ENCODE peak calls at places on chromosomes 11 and 22, in four cellular contexts. A is lower lobe of right lung; J is CD8-positive, alpha-beta T cell; I is H1. M is an unnamed sample. For H3K36me3, the result is how much of the 10 kb centered on the place peaks cover.

GRCh38 chr11:35911013-35911412 is 32.8 kb upstream of the LDLRAD3 start:
- DNase-seq in A (no peak), J (no peak), I (no peak), M (no peak)

GRCh38 chr22:37032134-37032534 is 12.6 kb downstream of the MPST start:
- DNase-seq in A (no peak), J (no peak), I (no peak), M (no peak)

GRCh38 chr11:1763336-1763795 is 361 bp downstream of the CTSD start:
- DNase-seq in A (no peak), J (no peak), I (no peak), M (no peak)

GRCh38 chr11:80993561-80993960 is 1552.7 kb upstream of the TENM4 start:
- DNase-seq in A (no peak), J (no peak), I (no peak), M (no peak)

GRCh38 chr11:83222499-83222898 is 29.0 kb downstream of the ANKRD42 start:
- DNase-seq in A (no peak), J (no peak), I (no peak), M (no peak)

GRCh38 chr22:48099671-48100070 is 1337.2 kb downstream of the TBC1D22A start:
- DNase-seq in A (no peak), J (no peak), I (no peak), M (no peak)

GRCh38 chr11:10742460-10743208 is 8.4 kb upstream of the CTR9 start:
- DNase-seq in A (no peak), J (peak), I (no peak), M (no peak)

GRCh38 chr22:40196628-40197027 is 18.9 kb downstream of the TNRC6B start:
- DNase-seq in A (no peak), J (no peak), I (no peak), M (no peak)

GRCh38 chr11:65493367-65494176 is 5.3 kb upstream of the MALAT1 start:
- DNase-seq in A (peak), J (no peak), I (no peak), M (no peak)

GRCh38 chr11:59117774-59118173 is 10.7 kb downstream of the FAM111B start:
- DNase-seq in A (no peak), J (no peak), I (no peak), M (no peak)

GRCh38 chr11:34840736-34841386 is 75.3 kb downstream of the APIP start:
- DNase-seq in A (no peak), J (no peak), I (no peak), M (no peak)

GRCh38 chr11:111206472-111206871 is 39.1 kb upstream of the POU2AF2 start:
- DNase-seq in A (no peak), J (no peak), I (no peak), M (no peak)

GRCh38 chr22:30249049-30250038 is 2.8 kb upstream of the LIF start:
- DNase-seq in A (no peak), J (no peak), I (no peak), M (no peak)

GRCh38 chr22:36775589-36775965 is 342 bp downstream of the IFT27 start:
- DNase-seq in A (peak), J (peak), I (peak), M (peak)

GRCh38 chr11:114128399-114128798 is 68.9 kb downstream of the ZBTB16 start:
- DNase-seq in A (no peak), J (no peak), I (no peak), M (no peak)

GRCh38 chr11:65850217-65851082 is 7.5 kb downstream of the CFL1 start:
- DNase-seq in A (no peak), J (no peak), I (no peak), M (no peak)

GRCh38 chr11:34028407-34028804 is 23.1 kb upstream of the CAPRIN1 start:
- DNase-seq in A (no peak), J (no peak), I (no peak), M (no peak)

GRCh38 chr22:50432131-50432870 is 42.5 kb downstream of the SBF1 start:
- DNase-seq in A (no peak), J (no peak), I (no peak), M (no peak)

GRCh38 chr22:19877626-19878339 is 23.1 kb upstream of the GNB1L start:
- DNase-seq in A (peak), J (no peak), I (peak), M (peak)

GRCh38 chr11:111105566-111105965 is 140.0 kb upstream of the POU2AF2 start:
- DNase-seq in A (no peak), J (no peak), I (no peak), M (no peak)

GRCh38 chr11:70194792-70195791 is 8.0 kb upstream of the FADD start:
- DNase-seq in A (peak), J (no peak), I (no peak), M (no peak)

GRCh38 chr11:30917859-30918478 is 331.8 kb upstream of the MPPED2 start:
- DNase-seq in A (no peak), J (no peak), I (no peak), M (no peak)

GRCh38 chr11:117647872-117648271 is 149.1 kb downstream of the DSCAML1 start:
- DNase-seq in A (no peak), J (no peak), I (no peak), M (no peak)

GRCh38 chr11:33936745-33937612 is 45.1 kb upstream of the LMO2 start:
- DNase-seq in A (no peak), J (no peak), I (no peak), M (no peak)

GRCh38 chr11:27995082-27995481 is 112.9 kb downstream of the KIF18A start:
- DNase-seq in A (no peak), J (no peak), I (no peak), M (no peak)

GRCh38 chr22:37503850-37504249 is 15.4 kb downstream of the CARD10 start:
- DNase-seq in A (no peak), J (no peak), I (no peak), M (no peak)

GRCh38 chr11:103536335-103536722 is 427.1 kb downstream of the DYNC2H1 start:
- DNase-seq in A (no peak), J (no peak), I (no peak), M (no peak)

GRCh38 chr22:41681616-41682015 is 7.1 kb downstream of the SNU13 start:
- DNase-seq in A (no peak), J (no peak), I (no peak), M (peak)

GRCh38 chr11:19723572-19724342 is 11.1 kb downstream of the NAV2 start:
- DNase-seq in A (peak), J (peak), I (no peak), M (no peak)

GRCh38 chr22:30572840-30573593 is 1.4 kb downstream of the GAL3ST1 start:
- DNase-seq in A (no peak), J (no peak), I (no peak), M (no peak)

GRCh38 chr22:45879552-45879949 is 97.4 kb downstream of the WNT7B start:
- DNase-seq in A (no peak), J (no peak), I (peak), M (peak)

GRCh38 chr22:27896251-27896650 is 22.8 kb downstream of the PITPNB start:
- DNase-seq in A (no peak), J (no peak), I (no peak), M (no peak)

GRCh38 chr22:19240813-19241592 is 50.5 kb downstream of the CLTCL1 start:
- DNase-seq in A (no peak), J (no peak), I (no peak), M (no peak)

GRCh38 chr22:46801331-46801811 is 38.9 kb downstream of the TBC1D22A start:
- DNase-seq in A (no peak), J (no peak), I (no peak), M (peak)

GRCh38 chr11:116874251-116874650 is 36.8 kb upstream of the APOA1 start:
- DNase-seq in A (no peak), J (no peak), I (no peak), M (no peak)

GRCh38 chr11:94528551-94528950 is 15.2 kb upstream of the FUT4 start:
- DNase-seq in A (no peak), J (no peak), I (no peak), M (no peak)

GRCh38 chr22:24108073-24108472 is 73.2 kb upstream of the SUSD2 start:
- DNase-seq in A (no peak), J (no peak), I (no peak), M (no peak)

GRCh38 chr22:24106385-24107381 is 74.6 kb upstream of the SUSD2 start:
- DNase-seq in A (peak), J (peak), I (peak), M (no peak)

GRCh38 chr22:24105661-24106060 is 75.6 kb upstream of the SUSD2 start:
- DNase-seq in A (peak), J (no peak), I (no peak), M (no peak)

GRCh38 chr22:24109649-24110048 is 71.6 kb upstream of the SUSD2 start:
- DNase-seq in A (no peak), J (no peak), I (no peak), M (no peak)

DNA sequence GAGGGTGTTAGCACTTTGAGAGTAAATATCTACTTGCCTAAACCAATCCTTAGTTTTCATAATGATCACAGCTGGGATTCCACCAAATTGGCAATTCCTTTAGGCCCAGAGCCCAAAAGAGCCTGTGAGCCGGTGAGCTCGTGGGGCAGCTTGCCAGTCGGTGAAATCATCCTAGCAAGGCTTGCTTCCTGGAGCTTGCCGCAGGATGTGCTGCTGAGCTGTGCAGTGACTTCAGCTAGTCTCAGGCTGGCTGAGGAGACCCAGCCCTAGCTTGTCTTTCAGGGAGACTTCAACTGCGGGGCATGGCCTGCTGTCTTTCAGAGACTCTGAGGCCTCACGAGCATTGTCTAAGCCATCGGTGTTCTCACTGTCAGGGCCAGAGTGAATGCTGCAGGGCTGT is 73.6 kb upstream of the SUSD2 start:
- DNase-seq in A (peak), J (no peak), I (no peak), M (no peak)
- TF ChIP-seq CTCF in A (no peak), J (no peak), I (no peak), M (no peak)

GRCh38 chr11:8801121-8801520 is 109.9 kb upstream of the AKIP1 start:
- DNase-seq in A (no peak), J (no peak), I (no peak), M (no peak)
- H3K27ac ChIP-seq in A (peak), J (no peak), I (no peak), M (peak)

GRCh38 chr22:33562484-33562883 is 357.8 kb downstream of the LARGE1 start:
- DNase-seq in A (no peak), J (no peak), I (no peak), M (no peak)
- H3K36me3 ChIP-seq in A (under half), J (under half), I (under half), M (under half)

DNA sequence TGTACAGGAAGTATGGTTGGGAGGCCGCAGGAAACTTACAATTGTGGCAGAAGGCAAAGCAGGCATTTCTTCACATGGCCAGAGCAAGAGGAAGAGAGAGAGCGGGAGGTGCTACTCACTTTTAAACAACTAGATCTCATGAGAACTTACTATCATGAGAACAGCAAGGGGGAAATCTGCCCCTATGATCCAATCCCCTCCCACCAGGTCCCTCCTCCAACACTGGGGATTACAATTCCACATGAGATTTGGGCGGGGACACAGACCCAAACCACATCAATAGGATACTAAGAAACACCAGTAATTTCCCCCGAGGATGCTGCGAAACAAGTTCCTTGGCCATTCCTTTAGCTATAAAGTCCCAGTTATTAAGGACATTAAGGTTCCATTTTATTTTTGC is 94.1 kb upstream of the SC5D start:
- DNase-seq in A (no peak), J (no peak), I (no peak), M (no peak)
- TF ChIP-seq CTCF in A (no peak), J (no peak), I (no peak), M (no peak)

DNA sequence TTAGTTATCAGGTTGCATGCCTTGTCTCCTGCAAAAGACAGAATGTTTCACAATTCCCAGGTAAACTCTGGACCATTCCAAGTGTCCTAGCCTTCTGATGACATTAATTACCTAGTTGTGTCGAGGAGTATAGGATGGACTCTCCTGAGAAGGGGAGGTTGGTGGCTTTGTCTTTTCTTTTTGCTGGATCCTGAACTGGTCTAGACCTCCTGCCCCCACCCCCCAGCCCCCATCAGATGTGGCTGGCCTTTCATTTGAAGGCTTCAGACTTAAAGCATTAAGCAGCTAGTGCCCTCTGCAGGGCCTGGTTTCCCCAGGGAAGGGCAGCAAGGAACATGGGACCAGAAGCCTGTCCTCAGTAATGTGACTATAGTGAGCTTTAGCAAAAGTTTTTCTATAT is 9.7 kb downstream of the MCAM start:
- DNase-seq in A (no peak), J (no peak), I (no peak), M (no peak)
- H3K27ac ChIP-seq in A (peak), J (peak), I (no peak), M (peak)

GRCh38 chr22:29044657-29045176 is 16.9 kb downstream of the C22orf31 start:
- DNase-seq in A (no peak), J (no peak), I (no peak), M (no peak)
- H3K36me3 ChIP-seq in A (under half), J (under half), I (under half), M (under half)

GRCh38 chr11:100874203-100874602 is 187.1 kb downstream of the ARHGAP42 start:
- DNase-seq in A (no peak), J (no peak), I (no peak), M (no peak)

GRCh38 chr11:100875521-100875869 is 188.4 kb downstream of the ARHGAP42 start:
- DNase-seq in A (no peak), J (no peak), I (no peak), M (no peak)

GRCh38 chr11:100878474-100878873 is 191.4 kb downstream of the ARHGAP42 start:
- DNase-seq in A (no peak), J (no peak), I (no peak), M (no peak)

GRCh38 chr11:100872951-100873350 is 185.9 kb downstream of the ARHGAP42 start:
- DNase-seq in A (no peak), J (no peak), I (no peak), M (no peak)

DNA sequence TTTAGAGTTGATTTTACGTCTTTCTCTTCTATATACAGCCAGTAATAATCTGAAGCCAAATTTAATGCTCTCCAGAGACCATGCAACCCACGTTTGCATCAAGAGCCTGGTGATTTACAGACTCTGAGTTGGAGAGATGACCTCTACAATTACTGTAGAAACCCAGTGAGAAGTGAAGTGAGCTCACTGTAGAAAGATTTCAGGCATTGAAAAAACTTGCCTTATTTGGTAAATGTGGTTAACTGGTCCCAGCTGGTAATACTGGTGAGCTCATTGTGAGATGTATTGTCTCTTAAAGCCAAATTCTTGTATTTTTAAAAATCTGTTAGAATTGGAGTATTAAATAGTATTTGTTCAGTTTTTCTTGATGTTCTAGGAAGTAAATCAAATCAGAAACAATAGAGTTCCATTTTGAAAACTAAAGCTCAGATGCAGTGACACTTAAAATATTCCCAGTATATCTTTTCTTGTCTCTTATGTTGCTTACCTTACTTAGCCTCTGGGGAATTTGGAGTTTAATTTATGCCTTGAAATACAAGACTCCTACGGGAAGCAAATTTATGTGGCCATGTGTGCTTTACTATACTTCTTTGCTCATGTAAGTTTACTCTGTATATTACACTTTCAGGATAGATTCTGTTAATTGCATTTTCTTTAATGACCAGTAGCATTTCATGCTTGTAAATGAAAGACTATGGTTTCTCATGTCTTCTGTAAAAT is 189.9 kb downstream of the ARHGAP42 start:
- DNase-seq in A (no peak), J (no peak), I (no peak), M (no peak)
- TF ChIP-seq CTCF in A (no peak), J (no peak), I (no peak), M (no peak)

GRCh38 chr22:34476762-34477161 is 556.5 kb upstream of the LARGE1 start:
- DNase-seq in A (no peak), J (no peak), I (no peak), M (no peak)
- H3K27ac ChIP-seq in A (no peak), J (no peak), I (no peak), M (no peak)